ENCODE peak calls at places on chromosome 18, in seven cellular contexts. G is globus pallidus; A is NCI-H1092 treated with DMSO at 0.1 percent for 48 hours; Z is stimulated activated CD4-positive, alpha-beta T cell treated with anti-CD3 and anti-CD28 coated beads, Interleukin-1b, Interleukin-23, amount 100 ng/mL, for 48 hours; U is PC-9; K is cardiac muscle cell; I is hippocampal formation. B is an unnamed sample.
A peak's percentile ranks its signal among the peaks of the same experiment; 100 is the strongest.

GRCh38 chr18:29823671-29824070 is 1218.9 kb downstream of the DSC3 start:
- DNase-seq in G (no peak), A (no peak), Z (no peak), U (no peak), K (no peak), I (no peak), B (no peak)

GRCh38 chr18:8411492-8411891 is 197.7 kb upstream of the RAB12 start:
- DNase-seq in G (no peak), A (no peak), Z (no peak), U (no peak), K (no peak), I (no peak), B (no peak)

GRCh38 chr18:61714421-61714820 is 178.4 kb downstream of the RNF152 start:
- DNase-seq in G (no peak), A (no peak), Z (no peak), U (no peak), K (no peak), I (no peak), B (no peak)

GRCh38 chr18:64110692-64111480 is 38.0 kb downstream of the LINC00305 start:
- DNase-seq in G (no peak), A (peak; percentile 66), Z (no peak), U (no peak), K (peak; percentile 14), I (no peak), B (no peak)

GRCh38 chr18:10562773-10563160 is 36.9 kb downstream of the NAPG start:
- DNase-seq in G (no peak), A (no peak), Z (no peak), U (no peak), K (peak; percentile 35), I (no peak), B (no peak)

GRCh38 chr18:21735452-21736015 is 5.1 kb upstream of the MIB1 start:
- DNase-seq in G (no peak), A (no peak), Z (peak; percentile 21), U (no peak), K (peak; percentile 59), I (no peak), B (no peak)

GRCh38 chr18:43061816-43062215 is 53.7 kb downstream of the RIT2 start:
- DNase-seq in G (no peak), A (no peak), Z (no peak), U (no peak), K (no peak), I (no peak), B (peak; percentile 42)

GRCh38 chr18:41967680-41968079 is 12.6 kb downstream of the PIK3C3 start:
- DNase-seq in G (peak; percentile 71), A (no peak), Z (no peak), U (no peak), K (no peak), I (no peak), B (peak; percentile 26)

GRCh38 chr18:26457611-26458350 is 90.6 kb downstream of the KCTD1 start:
- DNase-seq in G (no peak), A (no peak), Z (no peak), U (no peak), K (no peak), I (no peak), B (peak; percentile 85)

GRCh38 chr18:69974365-69974764 is 26.7 kb upstream of the CD226 start:
- DNase-seq in G (no peak), A (no peak), Z (no peak), U (no peak), K (peak; percentile 16), I (no peak), B (no peak)

GRCh38 chr18:22691988-22692710 is 241.0 kb upstream of the RBBP8 start:
- DNase-seq in G (no peak), A (no peak), Z (no peak), U (no peak), K (peak; percentile 94), I (no peak), B (no peak)

GRCh38 chr18:34661464-34662087 is 48.5 kb upstream of the DTNA start:
- DNase-seq in G (peak; percentile 63), A (peak; percentile 78), Z (no peak), U (no peak), K (peak; percentile 62), I (no peak), B (peak; percentile 20)

GRCh38 chr18:77316013-77316412 is 66.4 kb downstream of the GALR1 start:
- DNase-seq in G (peak; percentile 31), A (peak; percentile 12), Z (no peak), U (no peak), K (no peak), I (no peak), B (no peak)

GRCh38 chr18:78783564-78783960 is 196.1 kb upstream of the SALL3 start:
- DNase-seq in G (no peak), A (no peak), Z (no peak), U (no peak), K (no peak), I (no peak), B (no peak)

GRCh38 chr18:33205777-33206176 is 234.7 kb downstream of the CCDC178 start:
- DNase-seq in G (no peak), A (no peak), Z (no peak), U (no peak), K (no peak), I (no peak), B (no peak)

GRCh38 chr18:812673-813404 is 797 bp upstream of the YES1 start:
- DNase-seq in G (peak; percentile 32), A (no peak), Z (peak; percentile 76), U (peak; percentile 70), K (peak; percentile 95), I (no peak), B (peak; percentile 21)

GRCh38 chr18:9615973-9616559 is 1.7 kb upstream of the PPP4R1 start:
- DNase-seq in G (no peak), A (no peak), Z (no peak), U (no peak), K (no peak), I (no peak), B (no peak)

GRCh38 chr18:79921984-79922965 is 29.2 kb downstream of the SLC66A2 start:
- DNase-seq in G (no peak), A (no peak), Z (no peak), U (no peak), K (no peak), I (no peak), B (no peak)

GRCh38 chr18:59502899-59503245 is 143.8 kb upstream of the LMAN1 start:
- DNase-seq in G (no peak), A (no peak), Z (no peak), U (no peak), K (no peak), I (no peak), B (no peak)

GRCh38 chr18:80250740-80251364 is 3.5 kb upstream of the PARD6G start:
- DNase-seq in G (no peak), A (no peak), Z (no peak), U (no peak), K (no peak), I (no peak), B (no peak)

GRCh38 chr18:58438161-58438983 is 190.5 kb downstream of the ALPK2 start:
- DNase-seq in G (no peak), A (no peak), Z (no peak), U (no peak), K (peak; percentile 34), I (no peak), B (no peak)

GRCh38 chr18:48216639-48217280 is 192.4 kb downstream of the ZBTB7C start:
- DNase-seq in G (no peak), A (peak; percentile 98), Z (no peak), U (no peak), K (no peak), I (no peak), B (no peak)

GRCh38 chr18:63848159-63848558 is 39.3 kb upstream of the SERPINB2 start:
- DNase-seq in G (peak; percentile 29), A (peak; percentile 43), Z (no peak), U (peak; percentile 12), K (peak; percentile 70), I (no peak), B (no peak)

GRCh38 chr18:10290244-10291240 is 163.9 kb upstream of the APCDD1 start:
- DNase-seq in G (no peak), A (no peak), Z (no peak), U (no peak), K (peak; percentile 43), I (no peak), B (no peak)

GRCh38 chr18:51168031-51168742 is 29.3 kb downstream of the MEX3C start:
- DNase-seq in G (no peak), A (no peak), Z (no peak), U (no peak), K (no peak), I (no peak), B (no peak)

GRCh38 chr18:24089626-24090337 is 49.1 kb upstream of the CABYR start:
- DNase-seq in G (no peak), A (no peak), Z (no peak), U (no peak), K (no peak), I (no peak), B (no peak)

GRCh38 chr18:44938396-44939036 is 257.8 kb downstream of the SETBP1 start:
- DNase-seq in G (no peak), A (peak; percentile 98), Z (no peak), U (no peak), K (no peak), I (no peak), B (no peak)

GRCh38 chr18:48948112-48949050 is 2.4 kb downstream of the SMAD7 start:
- DNase-seq in G (peak; percentile 79), A (peak; percentile 42), Z (no peak), U (peak; percentile 49), K (peak; percentile 75), I (peak; percentile 69), B (peak; percentile 54)

GRCh38 chr18:51195086-51195601 is 2.3 kb downstream of the MEX3C start:
- DNase-seq in G (peak; percentile 11), A (no peak), Z (no peak), U (no peak), K (no peak), I (no peak), B (no peak)

GRCh38 chr18:9642799-9643445 is 28.6 kb upstream of the PPP4R1 start:
- DNase-seq in G (no peak), A (no peak), Z (no peak), U (peak; percentile 65), K (peak; percentile 29), I (no peak), B (no peak)

GRCh38 chr18:13541621-13542519 is 184.5 kb downstream of the FAM210A start:
- DNase-seq in G (no peak), A (no peak), Z (no peak), U (no peak), K (no peak), I (no peak), B (no peak)

GRCh38 chr18:46756172-46756558 is 688 bp downstream of the ST8SIA5 start:
- DNase-seq in G (no peak), A (peak; percentile 50), Z (no peak), U (no peak), K (no peak), I (no peak), B (no peak)

GRCh38 chr18:63132819-63133200 is 186.8 kb downstream of the BCL2 start:
- DNase-seq in G (no peak), A (no peak), Z (no peak), U (no peak), K (no peak), I (no peak), B (no peak)

GRCh38 chr18:42298744-42299685 is 344.0 kb downstream of the PIK3C3 start:
- DNase-seq in G (peak; percentile 86), A (peak; percentile 88), Z (peak; percentile 59), U (peak; percentile 23), K (peak; percentile 83), I (peak; percentile 73), B (peak; percentile 81)

GRCh38 chr18:13582283-13582682 is 144.1 kb downstream of the FAM210A start:
- DNase-seq in G (peak; percentile 76), A (no peak), Z (no peak), U (no peak), K (no peak), I (no peak), B (peak; percentile 76)

GRCh38 chr18:60372598-60372997 is at the start of gene MC4R:
- DNase-seq in G (peak; percentile 24), A (peak; percentile 97), Z (no peak), U (peak; percentile 20), K (peak; percentile 74), I (peak; percentile 3), B (peak; percentile 62)

GRCh38 chr18:57576316-57576715 is 10.2 kb downstream of the FECH start:
- DNase-seq in G (no peak), A (no peak), Z (no peak), U (no peak), K (no peak), I (no peak), B (no peak)

B was measured in head of caudate nucleus.